ENCODE peak calls at places on chromosome 7, in eight cellular contexts. One of them, this sample, is unnamed.

GRCh38 chr7:119175916-119176627 is 951.6 kb downstream of the ANKRD7 start:
- DNase-seq in neural progenitor cell: peak; percentile 94
- DNase-seq in NCI-H526 treated with DMSO at 0.1 percent for 48 hours: peak; percentile 86
- DNase-seq in cortex of kidney: no peak
- DNase-seq in stimulated activated CD8-positive, alpha-beta memory T cell treated with anti-CD3 and anti-CD28 coated beads, Interleukin-15, amount 100 ng/mL, for 24 hours: no peak
- DNase-seq in left lobe of liver: no peak
- DNase-seq in naive thymus-derived CD8-positive, alpha-beta T cell: no peak
- DNase-seq in activated T-helper 9 cell treated with anti-CD3 and anti-CD28 coated beads, Interleukin-2, amount 50 U/mL, for 16 hours: no peak
- DNase-seq in this sample: no peak

GRCh38 chr7:116683786-116684185 is 11.8 kb downstream of the MET start:
- DNase-seq in neural progenitor cell: no peak
- DNase-seq in NCI-H526 treated with DMSO at 0.1 percent for 48 hours: no peak
- DNase-seq in cortex of kidney: no peak
- DNase-seq in stimulated activated CD8-positive, alpha-beta memory T cell treated with anti-CD3 and anti-CD28 coated beads, Interleukin-15, amount 100 ng/mL, for 24 hours: no peak
- DNase-seq in left lobe of liver: no peak
- DNase-seq in naive thymus-derived CD8-positive, alpha-beta T cell: no peak
- DNase-seq in activated T-helper 9 cell treated with anti-CD3 and anti-CD28 coated beads, Interleukin-2, amount 50 U/mL, for 16 hours: no peak
- DNase-seq in this sample: no peak

GRCh38 chr7:128737867-128738390 is 1.2 kb upstream of the CALU start:
- DNase-seq in neural progenitor cell: peak; percentile 24
- DNase-seq in NCI-H526 treated with DMSO at 0.1 percent for 48 hours: no peak
- DNase-seq in cortex of kidney: no peak
- DNase-seq in stimulated activated CD8-positive, alpha-beta memory T cell treated with anti-CD3 and anti-CD28 coated beads, Interleukin-15, amount 100 ng/mL, for 24 hours: no peak
- DNase-seq in left lobe of liver: no peak
- DNase-seq in naive thymus-derived CD8-positive, alpha-beta T cell: no peak
- DNase-seq in activated T-helper 9 cell treated with anti-CD3 and anti-CD28 coated beads, Interleukin-2, amount 50 U/mL, for 16 hours: no peak
- DNase-seq in this sample: no peak

GRCh38 chr7:95478139-95479037 is 7.4 kb upstream of the ASB4 start:
- DNase-seq in neural progenitor cell: peak; percentile 54
- DNase-seq in NCI-H526 treated with DMSO at 0.1 percent for 48 hours: peak; percentile 38
- DNase-seq in cortex of kidney: no peak
- DNase-seq in stimulated activated CD8-positive, alpha-beta memory T cell treated with anti-CD3 and anti-CD28 coated beads, Interleukin-15, amount 100 ng/mL, for 24 hours: no peak
- DNase-seq in left lobe of liver: no peak
- DNase-seq in naive thymus-derived CD8-positive, alpha-beta T cell: no peak
- DNase-seq in activated T-helper 9 cell treated with anti-CD3 and anti-CD28 coated beads, Interleukin-2, amount 50 U/mL, for 16 hours: no peak
- DNase-seq in this sample: no peak

GRCh38 chr7:102404005-102404861 is 8.1 kb downstream of the PRKRIP1 start:
- DNase-seq in neural progenitor cell: peak; percentile 73
- DNase-seq in NCI-H526 treated with DMSO at 0.1 percent for 48 hours: peak; percentile 61
- DNase-seq in cortex of kidney: no peak
- DNase-seq in stimulated activated CD8-positive, alpha-beta memory T cell treated with anti-CD3 and anti-CD28 coated beads, Interleukin-15, amount 100 ng/mL, for 24 hours: no peak
- DNase-seq in left lobe of liver: no peak
- DNase-seq in naive thymus-derived CD8-positive, alpha-beta T cell: peak; percentile 46
- DNase-seq in activated T-helper 9 cell treated with anti-CD3 and anti-CD28 coated beads, Interleukin-2, amount 50 U/mL, for 16 hours: no peak
- DNase-seq in this sample: no peak

GRCh38 chr7:103576616-103577015 is 130.6 kb upstream of the SLC26A5 start:
- DNase-seq in neural progenitor cell: no peak
- DNase-seq in NCI-H526 treated with DMSO at 0.1 percent for 48 hours: no peak
- DNase-seq in cortex of kidney: no peak
- DNase-seq in stimulated activated CD8-positive, alpha-beta memory T cell treated with anti-CD3 and anti-CD28 coated beads, Interleukin-15, amount 100 ng/mL, for 24 hours: no peak
- DNase-seq in left lobe of liver: no peak
- DNase-seq in naive thymus-derived CD8-positive, alpha-beta T cell: no peak
- DNase-seq in activated T-helper 9 cell treated with anti-CD3 and anti-CD28 coated beads, Interleukin-2, amount 50 U/mL, for 16 hours: no peak
- DNase-seq in this sample: no peak

GRCh38 chr7:93992423-93993110 is 11.6 kb downstream of the BET1 start:
- DNase-seq in neural progenitor cell: no peak
- DNase-seq in NCI-H526 treated with DMSO at 0.1 percent for 48 hours: no peak
- DNase-seq in cortex of kidney: no peak
- DNase-seq in stimulated activated CD8-positive, alpha-beta memory T cell treated with anti-CD3 and anti-CD28 coated beads, Interleukin-15, amount 100 ng/mL, for 24 hours: no peak
- DNase-seq in left lobe of liver: no peak
- DNase-seq in naive thymus-derived CD8-positive, alpha-beta T cell: no peak
- DNase-seq in activated T-helper 9 cell treated with anti-CD3 and anti-CD28 coated beads, Interleukin-2, amount 50 U/mL, for 16 hours: no peak
- DNase-seq in this sample: no peak

GRCh38 chr7:157195868-157196267 is 57.1 kb downstream of the UBE3C start:
- DNase-seq in neural progenitor cell: no peak
- DNase-seq in NCI-H526 treated with DMSO at 0.1 percent for 48 hours: no peak
- DNase-seq in cortex of kidney: no peak
- DNase-seq in stimulated activated CD8-positive, alpha-beta memory T cell treated with anti-CD3 and anti-CD28 coated beads, Interleukin-15, amount 100 ng/mL, for 24 hours: no peak
- DNase-seq in left lobe of liver: no peak
- DNase-seq in naive thymus-derived CD8-positive, alpha-beta T cell: no peak
- DNase-seq in activated T-helper 9 cell treated with anti-CD3 and anti-CD28 coated beads, Interleukin-2, amount 50 U/mL, for 16 hours: no peak
- DNase-seq in this sample: no peak

GRCh38 chr7:150924256-150924851 is 53.8 kb downstream of the KCNH2 start:
- DNase-seq in neural progenitor cell: no peak
- DNase-seq in NCI-H526 treated with DMSO at 0.1 percent for 48 hours: no peak
- DNase-seq in cortex of kidney: no peak
- DNase-seq in stimulated activated CD8-positive, alpha-beta memory T cell treated with anti-CD3 and anti-CD28 coated beads, Interleukin-15, amount 100 ng/mL, for 24 hours: no peak
- DNase-seq in left lobe of liver: no peak
- DNase-seq in naive thymus-derived CD8-positive, alpha-beta T cell: no peak
- DNase-seq in activated T-helper 9 cell treated with anti-CD3 and anti-CD28 coated beads, Interleukin-2, amount 50 U/mL, for 16 hours: no peak
- DNase-seq in this sample: no peak

GRCh38 chr7:92717982-92718716 is 118.2 kb downstream of the CDK6 start:
- DNase-seq in neural progenitor cell: no peak
- DNase-seq in NCI-H526 treated with DMSO at 0.1 percent for 48 hours: peak; percentile 37
- DNase-seq in cortex of kidney: no peak
- DNase-seq in stimulated activated CD8-positive, alpha-beta memory T cell treated with anti-CD3 and anti-CD28 coated beads, Interleukin-15, amount 100 ng/mL, for 24 hours: peak; percentile 13
- DNase-seq in left lobe of liver: peak; percentile 50
- DNase-seq in naive thymus-derived CD8-positive, alpha-beta T cell: peak; percentile 44
- DNase-seq in activated T-helper 9 cell treated with anti-CD3 and anti-CD28 coated beads, Interleukin-2, amount 50 U/mL, for 16 hours: peak; percentile 25
- DNase-seq in this sample: no peak

GRCh38 chr7:5525271-5526189 is 101.9 kb upstream of the TNRC18 start:
- DNase-seq in neural progenitor cell: peak; percentile 53
- DNase-seq in NCI-H526 treated with DMSO at 0.1 percent for 48 hours: no peak
- DNase-seq in cortex of kidney: no peak
- DNase-seq in stimulated activated CD8-positive, alpha-beta memory T cell treated with anti-CD3 and anti-CD28 coated beads, Interleukin-15, amount 100 ng/mL, for 24 hours: no peak
- DNase-seq in left lobe of liver: no peak
- DNase-seq in naive thymus-derived CD8-positive, alpha-beta T cell: no peak
- DNase-seq in activated T-helper 9 cell treated with anti-CD3 and anti-CD28 coated beads, Interleukin-2, amount 50 U/mL, for 16 hours: no peak
- DNase-seq in this sample: no peak

GRCh38 chr7:104843198-104843597 is 170.8 kb upstream of the KMT2E start:
- DNase-seq in neural progenitor cell: no peak
- DNase-seq in NCI-H526 treated with DMSO at 0.1 percent for 48 hours: no peak
- DNase-seq in cortex of kidney: no peak
- DNase-seq in stimulated activated CD8-positive, alpha-beta memory T cell treated with anti-CD3 and anti-CD28 coated beads, Interleukin-15, amount 100 ng/mL, for 24 hours: no peak
- DNase-seq in left lobe of liver: no peak
- DNase-seq in naive thymus-derived CD8-positive, alpha-beta T cell: no peak
- DNase-seq in activated T-helper 9 cell treated with anti-CD3 and anti-CD28 coated beads, Interleukin-2, amount 50 U/mL, for 16 hours: no peak
- DNase-seq in this sample: no peak

GRCh38 chr7:84216477-84216876 is 21.9 kb upstream of the SEMA3A start:
- DNase-seq in neural progenitor cell: no peak
- DNase-seq in NCI-H526 treated with DMSO at 0.1 percent for 48 hours: no peak
- DNase-seq in cortex of kidney: no peak
- DNase-seq in stimulated activated CD8-positive, alpha-beta memory T cell treated with anti-CD3 and anti-CD28 coated beads, Interleukin-15, amount 100 ng/mL, for 24 hours: no peak
- DNase-seq in left lobe of liver: no peak
- DNase-seq in naive thymus-derived CD8-positive, alpha-beta T cell: no peak
- DNase-seq in activated T-helper 9 cell treated with anti-CD3 and anti-CD28 coated beads, Interleukin-2, amount 50 U/mL, for 16 hours: no peak
- DNase-seq in this sample: no peak

GRCh38 chr7:5701085-5701914 is 80.2 kb downstream of the RNF216 start:
- DNase-seq in neural progenitor cell: no peak
- DNase-seq in NCI-H526 treated with DMSO at 0.1 percent for 48 hours: no peak
- DNase-seq in cortex of kidney: no peak
- DNase-seq in stimulated activated CD8-positive, alpha-beta memory T cell treated with anti-CD3 and anti-CD28 coated beads, Interleukin-15, amount 100 ng/mL, for 24 hours: no peak
- DNase-seq in left lobe of liver: no peak
- DNase-seq in naive thymus-derived CD8-positive, alpha-beta T cell: peak; percentile 42
- DNase-seq in activated T-helper 9 cell treated with anti-CD3 and anti-CD28 coated beads, Interleukin-2, amount 50 U/mL, for 16 hours: peak; percentile 47
- DNase-seq in this sample: no peak

GRCh38 chr7:151437866-151438516 is 1.9 kb downstream of the CRYGN start:
- DNase-seq in neural progenitor cell: no peak
- DNase-seq in NCI-H526 treated with DMSO at 0.1 percent for 48 hours: no peak
- DNase-seq in cortex of kidney: no peak
- DNase-seq in stimulated activated CD8-positive, alpha-beta memory T cell treated with anti-CD3 and anti-CD28 coated beads, Interleukin-15, amount 100 ng/mL, for 24 hours: no peak
- DNase-seq in left lobe of liver: no peak
- DNase-seq in naive thymus-derived CD8-positive, alpha-beta T cell: no peak
- DNase-seq in activated T-helper 9 cell treated with anti-CD3 and anti-CD28 coated beads, Interleukin-2, amount 50 U/mL, for 16 hours: no peak
- DNase-seq in this sample: no peak

GRCh38 chr7:157233677-157234076 is 95.0 kb downstream of the UBE3C start:
- DNase-seq in neural progenitor cell: no peak
- DNase-seq in NCI-H526 treated with DMSO at 0.1 percent for 48 hours: no peak
- DNase-seq in cortex of kidney: no peak
- DNase-seq in stimulated activated CD8-positive, alpha-beta memory T cell treated with anti-CD3 and anti-CD28 coated beads, Interleukin-15, amount 100 ng/mL, for 24 hours: no peak
- DNase-seq in left lobe of liver: no peak
- DNase-seq in naive thymus-derived CD8-positive, alpha-beta T cell: no peak
- DNase-seq in activated T-helper 9 cell treated with anti-CD3 and anti-CD28 coated beads, Interleukin-2, amount 50 U/mL, for 16 hours: no peak
- DNase-seq in this sample: no peak

GRCh38 chr7:102434039-102434481 is 685 bp downstream of the ORAI2 start:
- DNase-seq in neural progenitor cell: no peak
- DNase-seq in NCI-H526 treated with DMSO at 0.1 percent for 48 hours: peak; percentile 6
- DNase-seq in cortex of kidney: no peak
- DNase-seq in stimulated activated CD8-positive, alpha-beta memory T cell treated with anti-CD3 and anti-CD28 coated beads, Interleukin-15, amount 100 ng/mL, for 24 hours: no peak
- DNase-seq in left lobe of liver: no peak
- DNase-seq in naive thymus-derived CD8-positive, alpha-beta T cell: no peak
- DNase-seq in activated T-helper 9 cell treated with anti-CD3 and anti-CD28 coated beads, Interleukin-2, amount 50 U/mL, for 16 hours: no peak
- DNase-seq in this sample: no peak

GRCh38 chr7:157235357-157236018 is 96.8 kb downstream of the UBE3C start:
- DNase-seq in neural progenitor cell: no peak
- DNase-seq in NCI-H526 treated with DMSO at 0.1 percent for 48 hours: no peak
- DNase-seq in cortex of kidney: no peak
- DNase-seq in stimulated activated CD8-positive, alpha-beta memory T cell treated with anti-CD3 and anti-CD28 coated beads, Interleukin-15, amount 100 ng/mL, for 24 hours: no peak
- DNase-seq in left lobe of liver: no peak
- DNase-seq in naive thymus-derived CD8-positive, alpha-beta T cell: no peak
- DNase-seq in activated T-helper 9 cell treated with anti-CD3 and anti-CD28 coated beads, Interleukin-2, amount 50 U/mL, for 16 hours: no peak
- DNase-seq in this sample: no peak

GRCh38 chr7:70474639-70475234 is 657.2 kb upstream of the GALNT17 start:
- DNase-seq in neural progenitor cell: no peak
- DNase-seq in NCI-H526 treated with DMSO at 0.1 percent for 48 hours: no peak
- DNase-seq in cortex of kidney: no peak
- DNase-seq in stimulated activated CD8-positive, alpha-beta memory T cell treated with anti-CD3 and anti-CD28 coated beads, Interleukin-15, amount 100 ng/mL, for 24 hours: no peak
- DNase-seq in left lobe of liver: peak; percentile 87
- DNase-seq in naive thymus-derived CD8-positive, alpha-beta T cell: no peak
- DNase-seq in activated T-helper 9 cell treated with anti-CD3 and anti-CD28 coated beads, Interleukin-2, amount 50 U/mL, for 16 hours: no peak
- DNase-seq in this sample: no peak

GRCh38 chr7:41758321-41758720 is 55.4 kb upstream of the INHBA start:
- DNase-seq in neural progenitor cell: no peak
- DNase-seq in NCI-H526 treated with DMSO at 0.1 percent for 48 hours: no peak
- DNase-seq in cortex of kidney: no peak
- DNase-seq in stimulated activated CD8-positive, alpha-beta memory T cell treated with anti-CD3 and anti-CD28 coated beads, Interleukin-15, amount 100 ng/mL, for 24 hours: no peak
- DNase-seq in left lobe of liver: no peak
- DNase-seq in naive thymus-derived CD8-positive, alpha-beta T cell: no peak
- DNase-seq in activated T-helper 9 cell treated with anti-CD3 and anti-CD28 coated beads, Interleukin-2, amount 50 U/mL, for 16 hours: no peak
- DNase-seq in this sample: no peak

GRCh38 chr7:106012935-106013439 is 49.9 kb downstream of the CDHR3 start:
- DNase-seq in neural progenitor cell: no peak
- DNase-seq in NCI-H526 treated with DMSO at 0.1 percent for 48 hours: no peak
- DNase-seq in cortex of kidney: no peak
- DNase-seq in stimulated activated CD8-positive, alpha-beta memory T cell treated with anti-CD3 and anti-CD28 coated beads, Interleukin-15, amount 100 ng/mL, for 24 hours: no peak
- DNase-seq in left lobe of liver: no peak
- DNase-seq in naive thymus-derived CD8-positive, alpha-beta T cell: no peak
- DNase-seq in activated T-helper 9 cell treated with anti-CD3 and anti-CD28 coated beads, Interleukin-2, amount 50 U/mL, for 16 hours: no peak
- DNase-seq in this sample: no peak

GRCh38 chr7:133139350-133139749 is 57.5 kb upstream of the CHCHD3 start:
- DNase-seq in neural progenitor cell: peak; percentile 67
- DNase-seq in NCI-H526 treated with DMSO at 0.1 percent for 48 hours: no peak
- DNase-seq in cortex of kidney: no peak
- DNase-seq in stimulated activated CD8-positive, alpha-beta memory T cell treated with anti-CD3 and anti-CD28 coated beads, Interleukin-15, amount 100 ng/mL, for 24 hours: no peak
- DNase-seq in left lobe of liver: no peak
- DNase-seq in naive thymus-derived CD8-positive, alpha-beta T cell: no peak
- DNase-seq in activated T-helper 9 cell treated with anti-CD3 and anti-CD28 coated beads, Interleukin-2, amount 50 U/mL, for 16 hours: no peak
- DNase-seq in this sample: no peak

GRCh38 chr7:130273863-130274262 is 7.2 kb downstream of the CPA2 start:
- DNase-seq in neural progenitor cell: peak; percentile 48
- DNase-seq in NCI-H526 treated with DMSO at 0.1 percent for 48 hours: peak; percentile 61
- DNase-seq in cortex of kidney: no peak
- DNase-seq in stimulated activated CD8-positive, alpha-beta memory T cell treated with anti-CD3 and anti-CD28 coated beads, Interleukin-15, amount 100 ng/mL, for 24 hours: no peak
- DNase-seq in left lobe of liver: no peak
- DNase-seq in naive thymus-derived CD8-positive, alpha-beta T cell: no peak
- DNase-seq in activated T-helper 9 cell treated with anti-CD3 and anti-CD28 coated beads, Interleukin-2, amount 50 U/mL, for 16 hours: no peak
- DNase-seq in this sample: no peak

GRCh38 chr7:148773344-148773743 is 74.6 kb downstream of the CUL1 start:
- DNase-seq in neural progenitor cell: no peak
- DNase-seq in NCI-H526 treated with DMSO at 0.1 percent for 48 hours: no peak
- DNase-seq in cortex of kidney: no peak
- DNase-seq in stimulated activated CD8-positive, alpha-beta memory T cell treated with anti-CD3 and anti-CD28 coated beads, Interleukin-15, amount 100 ng/mL, for 24 hours: no peak
- DNase-seq in left lobe of liver: no peak
- DNase-seq in naive thymus-derived CD8-positive, alpha-beta T cell: peak; percentile 22
- DNase-seq in activated T-helper 9 cell treated with anti-CD3 and anti-CD28 coated beads, Interleukin-2, amount 50 U/mL, for 16 hours: peak; percentile 3
- DNase-seq in this sample: no peak

GRCh38 chr7:151138541-151138910 is 29.0 kb downstream of the GBX1 start:
- DNase-seq in neural progenitor cell: peak; percentile 79
- DNase-seq in NCI-H526 treated with DMSO at 0.1 percent for 48 hours: no peak
- DNase-seq in cortex of kidney: no peak
- DNase-seq in stimulated activated CD8-positive, alpha-beta memory T cell treated with anti-CD3 and anti-CD28 coated beads, Interleukin-15, amount 100 ng/mL, for 24 hours: no peak
- DNase-seq in left lobe of liver: peak; percentile 27
- DNase-seq in naive thymus-derived CD8-positive, alpha-beta T cell: no peak
- DNase-seq in activated T-helper 9 cell treated with anti-CD3 and anti-CD28 coated beads, Interleukin-2, amount 50 U/mL, for 16 hours: no peak
- DNase-seq in this sample: no peak

GRCh38 chr7:1564603-1565022 is 5.2 kb downstream of the PSMG3 start:
- DNase-seq in neural progenitor cell: no peak
- DNase-seq in NCI-H526 treated with DMSO at 0.1 percent for 48 hours: no peak
- DNase-seq in cortex of kidney: no peak
- DNase-seq in stimulated activated CD8-positive, alpha-beta memory T cell treated with anti-CD3 and anti-CD28 coated beads, Interleukin-15, amount 100 ng/mL, for 24 hours: no peak
- DNase-seq in left lobe of liver: no peak
- DNase-seq in naive thymus-derived CD8-positive, alpha-beta T cell: no peak
- DNase-seq in activated T-helper 9 cell treated with anti-CD3 and anti-CD28 coated beads, Interleukin-2, amount 50 U/mL, for 16 hours: no peak
- DNase-seq in this sample: no peak

GRCh38 chr7:21972397-21972784 is 26.7 kb upstream of the CDCA7L start:
- DNase-seq in neural progenitor cell: no peak
- DNase-seq in NCI-H526 treated with DMSO at 0.1 percent for 48 hours: no peak
- DNase-seq in cortex of kidney: no peak
- DNase-seq in stimulated activated CD8-positive, alpha-beta memory T cell treated with anti-CD3 and anti-CD28 coated beads, Interleukin-15, amount 100 ng/mL, for 24 hours: no peak
- DNase-seq in left lobe of liver: no peak
- DNase-seq in naive thymus-derived CD8-positive, alpha-beta T cell: no peak
- DNase-seq in activated T-helper 9 cell treated with anti-CD3 and anti-CD28 coated beads, Interleukin-2, amount 50 U/mL, for 16 hours: no peak
- DNase-seq in this sample: no peak

GRCh38 chr7:23136216-23136615 is 30.6 kb downstream of the KLHL7 start:
- DNase-seq in neural progenitor cell: no peak
- DNase-seq in NCI-H526 treated with DMSO at 0.1 percent for 48 hours: no peak
- DNase-seq in cortex of kidney: no peak
- DNase-seq in stimulated activated CD8-positive, alpha-beta memory T cell treated with anti-CD3 and anti-CD28 coated beads, Interleukin-15, amount 100 ng/mL, for 24 hours: no peak
- DNase-seq in left lobe of liver: no peak
- DNase-seq in naive thymus-derived CD8-positive, alpha-beta T cell: no peak
- DNase-seq in activated T-helper 9 cell treated with anti-CD3 and anti-CD28 coated beads, Interleukin-2, amount 50 U/mL, for 16 hours: no peak
- DNase-seq in this sample: no peak

GRCh38 chr7:101728888-101729883 is 88.2 kb upstream of the CUX1 start:
- DNase-seq in neural progenitor cell: no peak
- DNase-seq in NCI-H526 treated with DMSO at 0.1 percent for 48 hours: no peak
- DNase-seq in cortex of kidney: no peak
- DNase-seq in stimulated activated CD8-positive, alpha-beta memory T cell treated with anti-CD3 and anti-CD28 coated beads, Interleukin-15, amount 100 ng/mL, for 24 hours: no peak
- DNase-seq in left lobe of liver: no peak
- DNase-seq in naive thymus-derived CD8-positive, alpha-beta T cell: no peak
- DNase-seq in activated T-helper 9 cell treated with anti-CD3 and anti-CD28 coated beads, Interleukin-2, amount 50 U/mL, for 16 hours: no peak
- DNase-seq in this sample: no peak

GRCh38 chr7:27048438-27048837 is 47.4 kb downstream of the HOXA1 start:
- DNase-seq in neural progenitor cell: no peak
- DNase-seq in NCI-H526 treated with DMSO at 0.1 percent for 48 hours: no peak
- DNase-seq in cortex of kidney: no peak
- DNase-seq in stimulated activated CD8-positive, alpha-beta memory T cell treated with anti-CD3 and anti-CD28 coated beads, Interleukin-15, amount 100 ng/mL, for 24 hours: no peak
- DNase-seq in left lobe of liver: no peak
- DNase-seq in naive thymus-derived CD8-positive, alpha-beta T cell: no peak
- DNase-seq in activated T-helper 9 cell treated with anti-CD3 and anti-CD28 coated beads, Interleukin-2, amount 50 U/mL, for 16 hours: no peak
- DNase-seq in this sample: no peak

GRCh38 chr7:20514364-20514763 is 101.1 kb upstream of the ABCB5 start:
- DNase-seq in neural progenitor cell: no peak
- DNase-seq in NCI-H526 treated with DMSO at 0.1 percent for 48 hours: no peak
- DNase-seq in cortex of kidney: no peak
- DNase-seq in stimulated activated CD8-positive, alpha-beta memory T cell treated with anti-CD3 and anti-CD28 coated beads, Interleukin-15, amount 100 ng/mL, for 24 hours: no peak
- DNase-seq in left lobe of liver: no peak
- DNase-seq in naive thymus-derived CD8-positive, alpha-beta T cell: no peak
- DNase-seq in activated T-helper 9 cell treated with anti-CD3 and anti-CD28 coated beads, Interleukin-2, amount 50 U/mL, for 16 hours: no peak
- DNase-seq in this sample: peak; percentile 42

GRCh38 chr7:140857048-140857447 is 67.7 kb downstream of the BRAF start:
- DNase-seq in neural progenitor cell: no peak
- DNase-seq in NCI-H526 treated with DMSO at 0.1 percent for 48 hours: no peak
- DNase-seq in cortex of kidney: no peak
- DNase-seq in stimulated activated CD8-positive, alpha-beta memory T cell treated with anti-CD3 and anti-CD28 coated beads, Interleukin-15, amount 100 ng/mL, for 24 hours: no peak
- DNase-seq in left lobe of liver: no peak
- DNase-seq in naive thymus-derived CD8-positive, alpha-beta T cell: no peak
- DNase-seq in activated T-helper 9 cell treated with anti-CD3 and anti-CD28 coated beads, Interleukin-2, amount 50 U/mL, for 16 hours: no peak
- DNase-seq in this sample: no peak

This sample was measured in omental fat pad.